ENCODE peak calls at places on chromosomes 11 and 22, in ten cellular contexts. H is hepatocyte, X is lung, D is MCF 10A, Q is pancreas, Z is tibial nerve, P is esophagus muscularis mucosa, I is Calu3, T is psoas muscle, U is choroid plexus epithelial cell. R is an unnamed sample.

GRCh38 chr22:43228330-43228729 is 41.4 kb upstream of the TTLL12 start:
- DNase-seq in H (peak), X (no peak), D (peak), Q (no peak), Z (no peak), P (no peak), I (peak), T (no peak), U (peak), R (no peak)

GRCh38 chr11:64499261-64500004 is 91.6 kb upstream of the SLC22A12 start:
- DNase-seq in H (no peak), X (no peak), D (no peak), Q (no peak), Z (no peak), P (no peak), I (no peak), T (no peak), U (no peak), R (no peak)

GRCh38 chr11:86987687-86988086 is 32.5 kb upstream of the FZD4 start:
- DNase-seq in H (no peak), X (no peak), D (no peak), Q (no peak), Z (no peak), P (no peak), I (no peak), T (no peak), U (no peak), R (no peak)

GRCh38 chr11:130136107-130136506 is 23.5 kb upstream of the ST14 start:
- DNase-seq in H (no peak), X (no peak), D (no peak), Q (no peak), Z (no peak), P (no peak), I (no peak), T (no peak), U (no peak), R (no peak)

GRCh38 chr11:47689480-47689879 is 25.7 kb downstream of the AGBL2 start:
- DNase-seq in H (no peak), X (no peak), D (no peak), Q (no peak), Z (no peak), P (no peak), I (no peak), T (no peak), U (no peak), R (no peak)

GRCh38 chr22:31477329-31477728 is 12.3 kb downstream of the EIF4ENIF1 start:
- DNase-seq in H (no peak), X (no peak), D (no peak), Q (no peak), Z (no peak), P (no peak), I (no peak), T (no peak), U (no peak), R (no peak)

GRCh38 chr11:126225266-126225665 is 13.7 kb downstream of the FAM118B start:
- DNase-seq in H (no peak), X (no peak), D (no peak), Q (no peak), Z (no peak), P (no peak), I (no peak), T (no peak), U (no peak), R (no peak)

GRCh38 chr11:123587559-123587958 is 66.9 kb downstream of the SCN3B start:
- DNase-seq in H (no peak), X (no peak), D (no peak), Q (no peak), Z (no peak), P (no peak), I (no peak), T (no peak), U (no peak), R (no peak)

GRCh38 chr11:3043315-3043871 is 13.8 kb downstream of the CARS1 start:
- DNase-seq in H (no peak), X (no peak), D (peak), Q (peak), Z (peak), P (no peak), I (no peak), T (peak), U (no peak), R (no peak)

GRCh38 chr22:25835348-25835747 is 93.4 kb downstream of the MYO18B start:
- DNase-seq in H (no peak), X (no peak), D (no peak), Q (no peak), Z (no peak), P (no peak), I (no peak), T (no peak), U (no peak), R (no peak)

GRCh38 chr11:20243974-20244373 is 83.7 kb upstream of the DBX1 start:
- DNase-seq in H (no peak), X (no peak), D (peak), Q (no peak), Z (no peak), P (no peak), I (no peak), T (no peak), U (peak), R (no peak)

GRCh38 chr22:29442976-29443375 is 4.6 kb downstream of the RFPL1 start:
- DNase-seq in H (no peak), X (no peak), D (no peak), Q (no peak), Z (no peak), P (no peak), I (no peak), T (no peak), U (peak), R (no peak)

GRCh38 chr11:36254739-36255138 is 34.5 kb downstream of the COMMD9 start:
- DNase-seq in H (no peak), X (no peak), D (peak), Q (no peak), Z (no peak), P (no peak), I (no peak), T (no peak), U (peak), R (no peak)

GRCh38 chr22:24975813-24976341 is 23.4 kb downstream of the KIAA1671 start:
- DNase-seq in H (no peak), X (no peak), D (peak), Q (no peak), Z (peak), P (no peak), I (no peak), T (peak), U (no peak), R (no peak)

GRCh38 chr22:22752556-22753477 is 108.4 kb downstream of the GGTLC2 start:
- DNase-seq in H (peak), X (peak), D (peak), Q (peak), Z (peak), P (no peak), I (no peak), T (no peak), U (peak), R (peak)

GRCh38 chr11:124942446-124943202 is 6.8 kb upstream of the HEPACAM start:
- DNase-seq in H (no peak), X (no peak), D (no peak), Q (no peak), Z (no peak), P (no peak), I (no peak), T (no peak), U (no peak), R (no peak)

GRCh38 chr11:112584674-112585073 is 324.0 kb upstream of the PLET1 start:
- DNase-seq in H (peak), X (no peak), D (peak), Q (no peak), Z (no peak), P (peak), I (peak), T (no peak), U (peak), R (no peak)
- TF ChIP-seq CTCF in H (peak), X (no peak), D (peak), Q (no peak), Z (no peak), P (no peak), I (no peak), T (peak), U (peak), R (no peak)

DNA sequence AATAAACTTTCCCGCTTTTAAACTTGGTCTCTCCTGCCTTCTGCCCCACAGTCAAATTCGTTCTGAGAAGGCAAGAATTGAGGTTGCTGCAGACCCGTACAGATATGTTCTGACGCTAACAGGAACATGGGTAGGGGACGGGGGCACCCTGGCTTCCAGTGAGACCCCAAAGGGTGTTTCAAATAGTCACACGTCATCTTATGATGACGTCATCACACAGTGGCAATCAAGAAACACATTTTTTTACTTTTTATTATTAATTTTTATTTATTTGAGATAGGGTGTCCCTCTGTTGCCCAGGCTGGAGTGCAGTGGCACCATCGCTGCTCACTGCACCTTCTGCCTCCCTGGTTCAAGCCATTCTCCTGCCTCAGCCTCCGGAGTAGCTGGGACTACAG is 22.9 kb upstream of the TESMIN start:
- DNase-seq in H (no peak), X (no peak), D (no peak), Q (no peak), Z (no peak), P (no peak), I (no peak), T (no peak), U (no peak), R (no peak)
- TF ChIP-seq CTCF in H (no peak), X (no peak), D (no peak), Q (no peak), Z (no peak), P (no peak), I (no peak), T (no peak), U (no peak), R (no peak)

GRCh38 chr22:19809741-19810140 is 44.9 kb downstream of the GNB1L start:
- DNase-seq in H (no peak), X (no peak), D (no peak), Q (no peak), Z (no peak), P (no peak), I (no peak), T (no peak), U (no peak), R (no peak)

GRCh38 chr22:19808873-19809478 is 45.7 kb downstream of the GNB1L start:
- DNase-seq in H (no peak), X (no peak), D (no peak), Q (no peak), Z (no peak), P (no peak), I (no peak), T (no peak), U (no peak), R (no peak)

GRCh38 chr22:19811811-19812771 is 42.6 kb downstream of the GNB1L start:
- DNase-seq in H (peak), X (no peak), D (no peak), Q (peak), Z (no peak), P (no peak), I (no peak), T (no peak), U (no peak), R (peak)

GRCh38 chr22:19811211-19811621 is 43.5 kb downstream of the GNB1L start:
- DNase-seq in H (no peak), X (no peak), D (no peak), Q (peak), Z (no peak), P (no peak), I (no peak), T (no peak), U (no peak), R (peak)

GRCh38 chr22:19810381-19811141 is 44.1 kb downstream of the GNB1L start:
- DNase-seq in H (peak), X (no peak), D (no peak), Q (no peak), Z (no peak), P (no peak), I (no peak), T (no peak), U (peak), R (peak)
- TF ChIP-seq CTCF in H (no peak), X (no peak), D (no peak), Q (no peak), Z (no peak), P (no peak), I (no peak), T (no peak), U (no peak), R (no peak)

DNA sequence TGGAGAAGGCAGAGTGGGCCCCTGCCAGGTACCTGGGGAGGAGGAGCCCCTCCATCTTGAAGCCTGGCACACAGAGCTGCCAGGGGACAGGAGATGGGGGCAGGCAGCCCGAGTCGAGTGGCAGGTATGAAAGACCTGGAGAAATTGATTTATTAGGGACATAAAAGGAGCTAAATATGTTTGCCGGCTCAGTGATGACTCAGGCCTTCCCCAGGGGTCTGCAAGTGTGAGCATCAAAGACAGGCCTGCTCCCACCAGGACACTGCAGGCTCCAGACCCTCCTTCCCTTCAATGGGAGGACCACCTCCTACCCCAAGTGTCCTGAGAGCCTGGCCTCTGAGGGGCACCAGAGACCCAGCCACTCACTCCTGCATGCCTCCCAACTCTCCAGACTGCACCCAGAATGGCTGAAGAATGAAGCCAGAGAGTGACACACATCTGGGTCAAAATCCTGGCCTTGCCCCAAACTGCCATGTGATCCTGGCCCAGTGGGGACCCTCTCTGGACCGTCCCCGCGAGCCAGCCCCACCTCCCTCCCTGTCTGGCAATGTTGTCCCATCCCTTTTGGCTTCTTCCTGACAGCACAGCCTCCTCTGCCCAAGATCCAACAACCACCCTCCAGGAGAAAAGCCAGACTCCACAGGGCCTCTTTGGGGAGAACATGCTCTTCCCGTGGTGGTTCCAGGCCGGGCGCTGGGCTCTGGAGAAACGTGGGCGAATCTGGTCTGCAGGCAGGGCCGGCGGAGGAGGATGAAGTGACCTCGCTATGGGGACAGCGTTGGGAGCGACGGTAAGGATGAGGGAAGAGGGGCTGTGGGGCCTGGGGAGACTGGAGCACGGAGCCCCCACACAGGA is 36.2 kb downstream of the CYTH4 start:
- DNase-seq in H (no peak), X (no peak), D (no peak), Q (no peak), Z (no peak), P (no peak), I (no peak), T (no peak), U (no peak), R (no peak)
- TF ChIP-seq CTCF in H (peak), X (no peak), D (no peak), Q (no peak), Z (no peak), P (no peak), I (no peak), T (no peak), U (peak), R (no peak)

R was measured in CD14-positive monocyte.